ENCODE peak calls at places on chromosome 3, in ten cellular contexts. L is mesothelial cell of epicardium, Z is fibroblast of lung, E is neural progenitor cell, D is glutamatergic neuron, V is lower lobe of right lung, N is pancreas, I is uterus, B is adrenal gland, R is MM.1S. P is an unnamed sample.

GRCh38 chr3:143168518-143169192 is 49.1 kb downstream of the CHST2 start:
- DNase-seq in L (no peak), Z (peak; percentile 50), E (no peak), D (no peak), V (no peak), N (no peak), I (no peak), B (no peak), R (no peak), P (no peak)

GRCh38 chr3:168722091-168722490 is 626.4 kb upstream of the GOLIM4 start:
- DNase-seq in L (no peak), Z (peak; percentile 89), E (no peak), D (no peak), V (no peak), N (no peak), I (no peak), B (no peak), R (no peak), P (no peak)

GRCh38 chr3:137988152-137988551 is 21.8 kb upstream of the CLDN18 start:
- DNase-seq in L (no peak), Z (no peak), E (no peak), D (no peak), V (no peak), N (no peak), I (no peak), B (no peak), R (peak; percentile 87), P (peak; percentile 52)

GRCh38 chr3:119786409-119786808 is 4.5 kb downstream of the NR1I2 start:
- DNase-seq in L (no peak), Z (no peak), E (no peak), D (no peak), V (no peak), N (no peak), I (no peak), B (no peak), R (no peak), P (no peak)

GRCh38 chr3:15958692-15959433 is 161.1 kb upstream of the ANKRD28 start:
- DNase-seq in L (no peak), Z (peak; percentile 39), E (no peak), D (no peak), V (no peak), N (no peak), I (no peak), B (no peak), R (no peak), P (no peak)

GRCh38 chr3:72894941-72895552 is 7.2 kb downstream of the GXYLT2 start:
- DNase-seq in L (no peak), Z (no peak), E (no peak), D (no peak), V (no peak), N (no peak), I (no peak), B (no peak), R (no peak), P (no peak)

GRCh38 chr3:127394984-127395662 is 107.3 kb upstream of the PRR20G start:
- DNase-seq in L (no peak), Z (no peak), E (peak; percentile 44), D (no peak), V (no peak), N (no peak), I (no peak), B (no peak), R (no peak), P (no peak)

GRCh38 chr3:10116138-10116460 is 624 bp downstream of the BRK1 start:
- DNase-seq in L (no peak), Z (peak; percentile 68), E (no peak), D (no peak), V (no peak), N (no peak), I (no peak), B (no peak), R (peak; percentile 9), P (no peak)

GRCh38 chr3:48474619-48475018 is 28.1 kb downstream of the ATRIP start:
- DNase-seq in L (no peak), Z (no peak), E (peak; percentile 65), D (no peak), V (no peak), N (no peak), I (no peak), B (no peak), R (no peak), P (no peak)

GRCh38 chr3:188830955-188831354 is 340.8 kb upstream of the TPRG1 start:
- DNase-seq in L (no peak), Z (no peak), E (no peak), D (no peak), V (no peak), N (no peak), I (no peak), B (peak; percentile 30), R (no peak), P (no peak)

GRCh38 chr3:146421814-146422748 is 47.3 kb downstream of the PLSCR2 start:
- DNase-seq in L (no peak), Z (peak; percentile 88), E (no peak), D (no peak), V (no peak), N (no peak), I (no peak), B (no peak), R (no peak), P (no peak)
- TF ChIP-seq CTCF in L (no peak), Z (no peak), E (no peak), D (no peak), V (no peak), N (no peak), I (no peak), B (no peak), R (no peak), P (no peak)

DNA sequence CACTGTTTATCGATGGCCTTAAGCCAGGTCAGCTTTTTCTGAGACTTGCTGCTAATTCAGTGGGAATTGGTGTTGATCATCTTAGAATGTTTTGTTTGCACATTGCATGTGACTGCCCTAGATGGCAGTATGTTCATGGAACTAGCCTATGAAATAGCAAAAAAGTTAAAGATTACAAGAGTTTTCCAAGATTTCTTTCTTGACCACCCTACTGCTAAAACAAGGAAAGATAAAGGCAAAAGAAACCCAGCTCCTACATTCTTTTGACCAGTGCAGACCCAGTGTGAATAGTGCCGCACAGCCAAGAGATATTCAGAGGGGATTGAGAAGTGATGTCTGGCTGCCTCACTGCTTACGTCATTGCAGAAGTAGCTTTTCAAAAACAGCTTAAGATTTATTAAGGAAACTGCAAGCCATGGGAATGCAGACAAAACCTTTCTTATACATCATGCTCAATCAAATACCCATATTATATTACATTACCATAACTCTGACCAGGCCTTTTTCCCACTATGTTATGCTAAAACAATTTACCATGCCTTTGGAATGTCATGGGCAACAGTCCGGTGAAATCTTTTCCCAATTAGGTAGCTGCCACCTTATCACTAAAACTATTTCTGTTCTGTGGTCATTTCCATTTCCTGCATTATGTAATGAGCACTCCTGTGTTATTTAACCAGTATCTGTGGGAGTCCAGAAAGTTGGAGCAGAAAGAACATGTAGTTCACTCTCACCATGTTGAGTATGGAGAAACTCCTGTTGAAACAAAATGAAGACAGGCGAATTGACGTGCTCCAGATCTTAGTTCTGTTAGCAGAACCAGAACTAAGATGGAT is 6.0 kb downstream of the PHLDB2 start:
- DNase-seq in L (no peak), Z (peak; percentile 99), E (no peak), D (no peak), V (no peak), N (no peak), I (peak; percentile 24), B (no peak), R (no peak), P (no peak)
- TF ChIP-seq CTCF in L (no peak), Z (peak; percentile 44), E (no peak), D (no peak), V (no peak), N (no peak), I (peak; percentile 3), B (no peak), R (peak; percentile 17), P (peak; percentile 17)

GRCh38 chr3:44477312-44478030 is at the start of gene ZNF445:
- DNase-seq in L (peak; percentile 86), Z (peak; percentile 80), E (peak; percentile 95), D (peak; percentile 88), V (peak; percentile 88), N (peak; percentile 78), I (peak; percentile 80), B (peak; percentile 75), R (peak; percentile 81), P (peak; percentile 88)

GRCh38 chr3:44476963-44477311 is 533 bp downstream of the ZNF445 start:
- DNase-seq in L (no peak), Z (no peak), E (no peak), D (no peak), V (no peak), N (no peak), I (no peak), B (no peak), R (no peak), P (no peak)

GRCh38 chr3:44478606-44479094 is 1.2 kb upstream of the ZNF445 start:
- DNase-seq in L (no peak), Z (no peak), E (no peak), D (no peak), V (no peak), N (no peak), I (no peak), B (no peak), R (no peak), P (no peak)

GRCh38 chr3:44478055-44478468 is 592 bp upstream of the ZNF445 start:
- DNase-seq in L (no peak), Z (no peak), E (no peak), D (no peak), V (no peak), N (no peak), I (no peak), B (no peak), R (no peak), P (peak; percentile 27)

GRCh38 chr3:44476181-44476599 is 1.3 kb downstream of the ZNF445 start:
- DNase-seq in L (no peak), Z (peak; percentile 68), E (no peak), D (no peak), V (no peak), N (no peak), I (no peak), B (no peak), R (no peak), P (no peak)
- TF ChIP-seq CTCF in L (no peak), Z (peak; percentile 5), E (no peak), D (no peak), V (no peak), N (no peak), I (no peak), B (no peak), R (no peak), P (no peak)

GRCh38 chr3:173395412-173396181 is 1.9 kb upstream of the NLGN1 start:
- DNase-seq in L (peak; percentile 76), Z (peak; percentile 91), E (peak; percentile 93), D (peak; percentile 86), V (peak; percentile 90), N (peak; percentile 70), I (peak; percentile 83), B (peak; percentile 71), R (peak; percentile 98), P (peak; percentile 75)

GRCh38 chr3:173399001-173399400 is 1.5 kb downstream of the NLGN1 start:
- DNase-seq in L (no peak), Z (no peak), E (peak; percentile 18), D (no peak), V (no peak), N (no peak), I (no peak), B (no peak), R (no peak), P (no peak)

GRCh38 chr3:173396191-173397041 is 1.1 kb upstream of the NLGN1 start:
- DNase-seq in L (no peak), Z (peak; percentile 27), E (peak; percentile 44), D (peak; percentile 22), V (no peak), N (no peak), I (no peak), B (no peak), R (peak; percentile 43), P (peak; percentile 26)

GRCh38 chr3:173398111-173398479 is 551 bp downstream of the NLGN1 start:
- DNase-seq in L (no peak), Z (peak; percentile 69), E (peak; percentile 70), D (no peak), V (no peak), N (no peak), I (no peak), B (no peak), R (no peak), P (peak; percentile 18)

GRCh38 chr3:173397161-173398110 is at the start of gene NLGN1:
- DNase-seq in L (peak; percentile 74), Z (peak; percentile 83), E (peak; percentile 86), D (peak; percentile 79), V (peak; percentile 73), N (peak; percentile 51), I (peak; percentile 74), B (peak; percentile 44), R (peak; percentile 79), P (peak; percentile 25)
- TF ChIP-seq CTCF in L (no peak), Z (peak; percentile 47), E (peak; percentile 44), D (no peak), V (peak; percentile 21), N (no peak), I (no peak), B (no peak), R (peak; percentile 56), P (no peak)